ENCODE peak calls at places on chromosome 19, in five cellular contexts. V, U, X, J and R are unnamed samples.

GRCh38 chr19:1577090-1577928 is 9.2 kb upstream of the MEX3D start:
- DNase-seq in X (no peak), J (no peak), U (no peak), V (no peak), R (peak)

GRCh38 chr19:35828694-35829301 is 16.2 kb upstream of the PRODH2 start:
- DNase-seq in U (peak), V (no peak), J (peak), X (no peak), R (peak)

GRCh38 chr19:47226426-47227346 is 4.3 kb downstream of the BBC3 start:
- DNase-seq in V (peak), U (no peak), X (peak), J (no peak), R (peak)

GRCh38 chr19:33957804-33958203 is 161.1 kb downstream of the KCTD15 start:
- DNase-seq in V (no peak), U (peak), J (no peak), X (no peak), R (no peak)

GRCh38 chr19:30480097-30480496 is 107.9 kb downstream of the ZNF536 start:
- DNase-seq in J (no peak), U (no peak), X (no peak), V (no peak), R (no peak)

GRCh38 chr19:7007859-7008258 is 13.4 kb downstream of the MBD3L2B start:
- DNase-seq in U (no peak), V (no peak), J (no peak), X (no peak), R (no peak)

GRCh38 chr19:5181331-5181730 is 159.3 kb downstream of the PTPRS start:
- DNase-seq in X (no peak), V (no peak), U (no peak), J (no peak), R (no peak)

GRCh38 chr19:29560313-29561075 is 34.7 kb downstream of the VSTM2B start:
- DNase-seq in V (no peak), X (no peak), U (no peak), J (no peak), R (no peak)

GRCh38 chr19:28388988-28389387 is 824.0 kb downstream of the UQCRFS1 start:
- DNase-seq in X (no peak), J (no peak), V (no peak), U (no peak), R (no peak)

GRCh38 chr19:1057185-1057857 is 9.6 kb upstream of the ARHGAP45 start:
- DNase-seq in V (no peak), X (no peak), U (peak), J (no peak), R (no peak)

GRCh38 chr19:34131100-34131499 is 41.2 kb upstream of the LSM14A start:
- DNase-seq in V (no peak), U (no peak), J (no peak), X (no peak), R (no peak)

GRCh38 chr19:58096884-58097283 is 1.1 kb downstream of the ZSCAN18 start:
- DNase-seq in X (no peak), J (no peak), U (no peak), V (no peak), R (no peak)

GRCh38 chr19:2059422-2060201 is 8.6 kb upstream of the MKNK2 start:
- DNase-seq in J (no peak), V (peak), X (peak), U (no peak), R (peak)

GRCh38 chr19:18587561-18587960 is 1.0 kb upstream of the REX1BD start:
- DNase-seq in X (no peak), V (no peak), U (no peak), J (no peak), R (no peak)

GRCh38 chr19:33395561-33396550 is 22.3 kb downstream of the CEBPG start:
- DNase-seq in J (no peak), X (peak), U (no peak), V (peak), R (peak)

GRCh38 chr19:47446534-47447469 is 24.9 kb downstream of the SLC8A2 start:
- DNase-seq in J (no peak), X (no peak), V (peak), U (peak), R (no peak)

GRCh38 chr19:43725468-43725867 is 9.6 kb downstream of the IRGC start:
- DNase-seq in J (no peak), X (no peak), V (no peak), U (no peak), R (peak)

GRCh38 chr19:35704218-35704617 is at the start of gene ZBTB32:
- DNase-seq in X (peak), V (no peak), J (no peak), U (peak), R (peak)

GRCh38 chr19:13521066-13521465 is 14.8 kb upstream of the CACNA1A start:
- DNase-seq in J (no peak), U (no peak), X (no peak), V (no peak), R (no peak)

GRCh38 chr19:30631035-30631375 is 258.8 kb downstream of the ZNF536 start:
- DNase-seq in X (no peak), V (no peak), J (no peak), U (no peak), R (no peak)

GRCh38 chr19:2239771-2240770 is 3.4 kb downstream of the SF3A2 start:
- DNase-seq in J (no peak), X (peak), U (peak), V (no peak), R (no peak)

GRCh38 chr19:2634228-2634951 is 68.1 kb downstream of the GNG7 start:
- DNase-seq in X (no peak), U (no peak), J (no peak), V (peak), R (no peak)

GRCh38 chr19:53883231-53883661 is 1.2 kb downstream of the PRKCG start:
- DNase-seq in U (peak), V (no peak), J (no peak), X (peak), R (no peak)

GRCh38 chr19:53881482-53882390 is at the start of gene PRKCG:
- DNase-seq in V (peak), J (no peak), X (peak), U (peak), R (peak)

GRCh38 chr19:53880716-53881481 is 1.1 kb upstream of the PRKCG start:
- DNase-seq in V (no peak), U (no peak), J (no peak), X (no peak), R (no peak)

GRCh38 chr19:53883741-53884140 is 1.7 kb downstream of the PRKCG start:
- DNase-seq in U (no peak), V (no peak), J (no peak), X (no peak), R (no peak)

DNA sequence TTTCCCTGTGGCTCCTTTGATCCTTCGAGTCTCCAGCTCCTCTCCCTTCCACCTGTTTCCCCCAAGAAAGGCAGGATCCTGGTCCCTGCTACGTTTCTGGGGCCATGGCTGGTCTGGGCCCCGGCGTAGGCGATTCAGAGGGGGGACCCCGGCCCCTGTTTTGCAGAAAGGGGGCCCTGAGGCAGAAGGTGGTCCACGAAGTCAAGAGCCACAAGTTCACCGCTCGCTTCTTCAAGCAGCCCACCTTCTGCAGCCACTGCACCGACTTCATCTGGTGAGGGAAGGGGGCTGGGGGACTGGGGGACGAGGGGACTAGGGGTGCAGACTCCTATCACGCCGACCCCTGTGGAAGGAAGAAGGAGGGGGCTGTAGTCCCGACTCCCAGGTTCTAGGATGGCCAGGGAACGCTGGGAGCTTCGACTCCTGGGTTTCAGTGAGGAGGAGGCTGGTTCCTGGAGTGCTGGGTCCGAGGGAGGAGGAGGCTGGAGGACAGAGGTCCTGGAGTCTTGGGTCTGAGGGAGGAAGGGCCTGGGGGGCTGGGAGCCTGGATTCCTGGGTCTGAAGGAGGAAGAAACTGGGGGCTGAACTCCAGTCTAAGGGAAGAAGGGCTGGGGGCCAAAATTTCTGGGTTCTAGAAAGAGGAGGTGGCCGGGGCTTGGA is 524 bp downstream of the PRKCG start:
- DNase-seq in U (no peak), X (no peak), J (no peak), V (no peak), R (no peak)
- H3K4me3 ChIP-seq in U (peak), X (peak), J (peak), V (peak), R (no peak)

GRCh38 chr19:16612631-16613030 is 15.4 kb downstream of the MED26 start:
- DNase-seq in J (no peak), V (no peak), U (no peak), X (no peak), R (no peak)
- H3K27ac ChIP-seq in J (no peak), V (no peak), U (no peak), X (no peak), R (no peak)

GRCh38 chr19:10416083-10416379 is 4.3 kb upstream of the PDE4A start:
- DNase-seq in U (no peak), J (no peak), V (no peak), X (no peak), R (no peak)

GRCh38 chr19:10418281-10419199 is 1.8 kb upstream of the PDE4A start:
- DNase-seq in J (no peak), V (no peak), U (peak), X (no peak), R (no peak)

GRCh38 chr19:10419200-10419645 is 1.1 kb upstream of the PDE4A start:
- DNase-seq in U (peak), J (no peak), V (no peak), X (no peak), R (no peak)

GRCh38 chr19:10417598-10418280 is 2.6 kb upstream of the PDE4A start:
- DNase-seq in J (no peak), V (no peak), U (peak), X (peak), R (no peak)

GRCh38 chr19:10416380-10417257 is 3.7 kb upstream of the PDE4A start:
- DNase-seq in V (peak), U (peak), J (peak), X (peak), R (peak)
- TF ChIP-seq CTCF in V (peak), U (peak), J (peak), X (peak), R (peak)

GRCh38 chr19:16113727-16114126 is 2.0 kb downstream of the RAB8A start:
- DNase-seq in U (no peak), X (no peak), J (no peak), V (no peak), R (no peak)

GRCh38 chr19:16112778-16113177 is 1.1 kb downstream of the RAB8A start:
- DNase-seq in V (no peak), J (no peak), U (no peak), X (no peak), R (no peak)

GRCh38 chr19:16115309-16116039 is 3.8 kb downstream of the RAB8A start:
- DNase-seq in J (no peak), X (no peak), V (no peak), U (no peak), R (no peak)

GRCh38 chr19:16111160-16111908 is at the start of gene RAB8A:
- DNase-seq in V (peak), J (peak), X (peak), U (peak), R (peak)

DNA sequence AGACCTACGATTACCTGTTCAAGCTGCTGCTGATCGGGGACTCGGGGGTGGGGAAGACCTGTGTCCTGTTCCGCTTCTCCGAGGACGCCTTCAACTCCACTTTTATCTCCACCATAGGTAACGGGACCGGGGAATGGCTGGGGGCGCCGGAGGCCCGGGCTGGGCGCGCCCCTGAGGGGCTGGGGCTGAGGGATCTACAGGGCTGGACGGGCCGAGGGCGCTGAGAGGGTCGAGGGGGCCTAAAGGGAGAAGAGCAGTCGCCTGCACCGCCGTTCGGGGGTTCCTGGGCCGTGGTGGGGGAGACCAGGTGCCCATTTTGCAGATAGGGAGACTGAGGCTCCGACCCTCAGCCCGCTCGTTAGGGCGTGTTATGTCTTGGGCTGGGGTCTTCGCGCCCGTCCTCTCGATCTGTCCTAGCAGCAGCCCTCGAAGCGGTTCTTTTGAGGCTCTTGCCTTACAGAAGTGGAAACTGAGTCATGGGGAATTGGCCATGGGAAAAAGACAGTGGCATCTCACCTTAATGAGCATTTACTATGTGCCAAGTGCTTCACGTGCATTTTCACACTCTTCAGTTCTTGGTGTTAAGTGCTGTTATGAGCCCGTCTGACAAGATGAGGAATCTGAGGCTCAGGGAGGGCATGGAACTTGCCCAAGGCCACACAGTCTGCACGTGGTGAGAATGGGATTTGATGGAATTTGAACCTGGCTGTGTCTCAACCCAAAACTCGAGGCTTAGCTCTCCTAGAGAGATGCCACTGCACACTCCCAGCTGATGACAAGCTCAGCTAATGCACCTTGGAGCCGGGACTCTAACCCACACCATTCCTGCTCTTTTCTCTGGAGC is 442 bp downstream of the RAB8A start:
- DNase-seq in J (no peak), V (no peak), U (no peak), X (no peak), R (no peak)
- H3K4me3 ChIP-seq in J (peak), V (peak), U (peak), X (peak), R (peak)

GRCh38 chr19:10084803-10085202 is 1.3 kb upstream of the SHFL start:
- DNase-seq in X (no peak), J (no peak), U (no peak), V (no peak), R (no peak)

GRCh38 chr19:10085641-10086031 is 481 bp upstream of the SHFL start:
- DNase-seq in J (no peak), U (no peak), X (no peak), V (no peak), R (no peak)

GRCh38 chr19:10086904-10087256 is 763 bp downstream of the SHFL start:
- DNase-seq in X (peak), J (no peak), U (no peak), V (no peak), R (no peak)

GRCh38 chr19:10087296-10088061 is 1.4 kb downstream of the SHFL start:
- DNase-seq in V (no peak), U (peak), J (no peak), X (no peak), R (no peak)

DNA sequence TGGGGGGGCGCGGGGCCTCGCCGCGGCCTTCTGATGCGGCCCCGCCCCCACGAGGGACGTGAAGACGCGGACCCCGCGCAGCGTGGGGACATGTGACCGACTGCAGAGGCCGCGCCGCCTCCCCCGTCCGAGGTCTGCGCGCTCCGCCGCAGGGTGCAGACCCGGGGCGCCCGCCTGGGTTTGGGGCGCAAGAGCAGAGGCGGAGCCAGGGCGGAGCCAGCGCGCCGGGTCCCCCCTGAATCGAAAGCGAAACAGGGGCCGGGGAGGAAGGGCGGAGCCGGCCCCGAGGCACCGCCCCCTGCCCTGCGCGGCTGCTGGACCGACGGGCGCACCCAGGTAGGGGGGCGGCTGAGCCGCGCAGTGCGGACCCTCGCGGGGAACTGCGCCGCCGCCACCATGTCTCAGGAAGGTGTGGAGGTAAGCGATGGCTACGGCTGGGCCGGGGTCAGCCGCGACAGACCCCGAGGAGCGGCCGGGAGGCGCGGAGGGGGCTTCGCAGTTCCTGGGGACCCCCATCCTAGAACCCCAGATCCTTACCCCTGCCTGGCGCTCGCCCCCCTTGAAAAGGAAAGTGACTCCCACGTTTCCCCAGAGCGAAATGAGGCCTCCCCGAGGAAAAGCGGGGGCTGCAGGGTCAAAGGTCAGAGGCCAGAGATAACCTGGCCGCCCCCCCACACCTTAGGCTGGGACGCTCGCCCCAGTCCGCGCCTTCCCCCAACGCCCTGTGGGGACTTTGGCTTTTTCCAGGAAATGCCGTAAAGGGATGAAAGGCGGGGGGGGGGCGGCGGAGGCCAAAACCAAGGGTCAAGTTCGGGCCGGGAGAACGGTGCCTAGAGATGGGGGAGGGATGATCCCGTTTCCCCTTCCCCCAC is at the start of gene SHFL:
- DNase-seq in X (peak), U (peak), J (no peak), V (peak), R (peak)
- H3K27ac ChIP-seq in X (peak), U (no peak), J (no peak), V (peak), R (peak)